ENCODE peak calls at places on chromosome 22, in four cellular contexts. J is endothelial cell, P is astrocyte, L is fibroblast of pulmonary artery. W is an unnamed sample.
A peak's percentile ranks its signal among the peaks of the same experiment; 100 is the strongest.

GRCh38 chr22:25176175-25176574 is 23.5 kb upstream of the CRYBB3 start:
- DNase-seq in J (no peak), P (no peak), L (no peak), W (no peak)

GRCh38 chr22:46114518-46115387 is 35.6 kb upstream of the PPARA start:
- DNase-seq in J (no peak), P (no peak), L (no peak), W (no peak)

GRCh38 chr22:18035740-18036139 is 11.4 kb upstream of the MICAL3 start:
- DNase-seq in J (no peak), P (no peak), L (no peak), W (no peak)

GRCh38 chr22:23383491-23384450 is 196.3 kb downstream of the IGLL1 start:
- DNase-seq in J (no peak), P (no peak), L (peak; percentile 14), W (no peak)

GRCh38 chr22:17974087-17974486 is 50.3 kb downstream of the MICAL3 start:
- DNase-seq in J (no peak), P (no peak), L (peak; percentile 48), W (no peak)

GRCh38 chr22:44587004-44587793 is 89.2 kb upstream of the RTL6 start:
- DNase-seq in J (no peak), P (peak; percentile 45), L (no peak), W (no peak)

GRCh38 chr22:42780070-42780540 is 59.4 kb upstream of the A4GALT start:
- DNase-seq in J (peak; percentile 65), P (peak; percentile 85), L (peak; percentile 98), W (peak; percentile 93)

GRCh38 chr22:44915441-44915840 is 94.4 kb downstream of the PHF21B start:
- DNase-seq in J (no peak), P (no peak), L (no peak), W (no peak)

GRCh38 chr22:36775589-36775965 is 342 bp downstream of the IFT27 start:
- DNase-seq in J (peak; percentile 48), P (no peak), L (peak; percentile 13), W (no peak)

GRCh38 chr22:17994424-17995108 is 29.8 kb downstream of the MICAL3 start:
- DNase-seq in J (no peak), P (no peak), L (no peak), W (no peak)

GRCh38 chr22:17906978-17907730 is 117.2 kb downstream of the MICAL3 start:
- DNase-seq in J (no peak), P (no peak), L (no peak), W (no peak)

GRCh38 chr22:44172370-44173108 is 8.2 kb upstream of the PARVG start:
- DNase-seq in J (no peak), P (no peak), L (no peak), W (no peak)

GRCh38 chr22:48894064-48894671 is 933.5 kb downstream of the BRD1 start:
- DNase-seq in J (peak; percentile 34), P (no peak), L (no peak), W (no peak)

GRCh38 chr22:27682438-27682837 is 119.1 kb downstream of the MN1 start:
- DNase-seq in J (peak; percentile 38), P (no peak), L (no peak), W (no peak)
- TF ChIP-seq CTCF in J (peak; percentile 48), P (peak; percentile 13), L (peak; percentile 28), W (peak; percentile 62)

GRCh38 chr22:37905534-37906363 is at the start of gene MICALL1:
- DNase-seq in J (peak; percentile 76), P (peak; percentile 52), L (peak; percentile 70), W (peak; percentile 58)
- TF ChIP-seq CTCF in J (no peak), P (no peak), L (no peak), W (peak; percentile 33)

GRCh38 chr22:50236731-50237409 is 8.0 kb downstream of the TUBGCP6 start:
- DNase-seq in J (no peak), P (no peak), L (peak; percentile 44), W (no peak)
- TF ChIP-seq CTCF in J (peak; percentile 79), P (peak; percentile 51), L (peak; percentile 46), W (peak; percentile 79)

GRCh38 chr22:33796494-33796893 is 123.8 kb downstream of the LARGE1 start:
- DNase-seq in J (no peak), P (no peak), L (no peak), W (no peak)
- TF ChIP-seq CTCF in J (no peak), P (no peak), L (no peak), W (no peak)

DNA sequence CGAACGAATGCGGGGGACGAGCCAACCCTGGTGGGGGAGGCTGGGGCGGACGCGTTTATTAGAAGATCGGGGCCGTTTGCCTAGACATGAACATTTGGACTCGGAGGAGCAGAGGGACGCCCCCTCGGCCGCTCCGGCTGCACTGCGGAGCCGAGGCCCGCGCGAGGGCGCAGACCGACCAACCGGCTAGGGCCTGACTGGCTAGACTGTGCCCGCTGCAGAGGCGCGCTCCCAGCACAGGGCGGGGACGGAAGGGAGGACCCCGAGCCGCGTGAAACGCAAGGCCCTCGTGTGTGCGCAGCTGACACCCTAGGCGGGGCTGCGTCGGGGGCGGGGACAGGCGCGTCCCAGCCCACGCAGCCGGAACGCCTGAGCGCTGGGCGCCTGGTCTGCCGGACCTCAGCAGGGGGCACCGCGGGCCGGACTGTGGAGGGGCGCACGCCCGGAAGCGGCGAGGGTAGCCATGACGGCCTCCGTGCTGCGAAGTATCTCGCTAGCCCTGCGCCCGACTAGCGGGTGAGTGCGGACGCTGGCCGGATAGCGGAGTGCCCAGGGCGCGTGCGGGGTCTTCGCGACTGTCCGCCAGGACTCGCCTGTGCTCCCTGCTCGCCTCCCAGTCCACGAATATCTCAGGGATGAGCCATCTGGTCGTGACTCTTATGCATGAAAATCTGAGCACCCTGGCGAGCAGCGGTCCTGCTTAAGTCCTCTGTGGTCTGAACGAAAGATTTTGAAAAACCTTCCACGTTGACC is at the start of gene MRPL40:
- DNase-seq in J (peak; percentile 90), P (peak; percentile 89), L (peak; percentile 96), W (peak; percentile 86)
- TF ChIP-seq CTCF in J (no peak), P (no peak), L (no peak), W (no peak)

W was measured in HFFc6.